ENCODE peak calls at places on chromosomes 16 and 17, in seven cellular contexts. H, G, I, W, R, X and E are unnamed samples. For H3K9me3, the result is how much of the 10 kb centered on the place peaks cover.

GRCh38 chr16:15640966-15641365 is 2.0 kb downstream of the MARF1 start:
- DNase-seq in G (no peak), W (no peak), I (no peak), X (no peak), R (no peak), H (no peak), E (no peak)

GRCh38 chr17:61126476-61127240 is 273.0 kb upstream of the TBX2 start:
- DNase-seq in W (no peak), I (no peak), X (peak), G (no peak), R (no peak), H (no peak), E (no peak)

GRCh38 chr17:77708049-77708448 is 250.5 kb upstream of the TNRC6C start:
- DNase-seq in H (no peak), I (no peak), W (no peak), X (no peak), R (no peak), G (no peak), E (no peak)

GRCh38 chr17:62650587-62650986 is 23.1 kb downstream of the MRC2 start:
- DNase-seq in I (peak), G (no peak), R (no peak), X (no peak), W (no peak), H (no peak), E (no peak)

GRCh38 chr17:62964506-62964905 is 1.5 kb upstream of the TANC2 start:
- DNase-seq in I (no peak), R (no peak), W (no peak), X (no peak), G (no peak), H (no peak), E (no peak)

GRCh38 chr16:3032624-3033023 is 4.1 kb downstream of the BICDL2 start:
- DNase-seq in G (no peak), X (no peak), H (no peak), I (no peak), W (no peak), R (no peak), E (no peak)

GRCh38 chr17:29572691-29573557 is 4.4 kb downstream of the TP53I13 start:
- DNase-seq in X (peak), H (no peak), G (peak), W (peak), I (peak), R (peak), E (no peak)

GRCh38 chr17:43327421-43327820 is 71.4 kb upstream of the ARL4D start:
- DNase-seq in X (no peak), W (no peak), H (peak), G (no peak), R (peak), I (no peak), E (no peak)

GRCh38 chr16:75789237-75789636 is 62.9 kb upstream of the CPHXL start:
- DNase-seq in X (peak), R (peak), G (no peak), H (peak), I (no peak), W (peak), E (no peak)

GRCh38 chr16:25838724-25839186 is 147.0 kb downstream of the HS3ST4 start:
- DNase-seq in X (peak), G (no peak), H (peak), I (no peak), R (peak), W (peak), E (no peak)

GRCh38 chr17:83010323-83011200 is 68.8 kb upstream of the METRNL start:
- DNase-seq in G (no peak), H (peak), W (no peak), I (no peak), X (peak), R (no peak), E (peak)

GRCh38 chr17:13204607-13205237 is 186.9 kb upstream of the ELAC2 start:
- DNase-seq in X (no peak), I (no peak), G (no peak), R (no peak), W (no peak), H (peak), E (no peak)

GRCh38 chr16:10992797-10993196 is 48.4 kb downstream of the CLEC16A start:
- DNase-seq in H (peak), R (peak), I (no peak), G (no peak), X (peak), W (peak), E (peak)

GRCh38 chr16:29290631-29291247 is 115.8 kb downstream of the NPIPB11 start:
- DNase-seq in H (peak), I (peak), X (peak), W (peak), R (peak), G (peak), E (peak)

GRCh38 chr16:84423416-84423837 is 55.1 kb downstream of the ATP2C2 start:
- DNase-seq in R (peak), X (peak), H (peak), I (no peak), G (no peak), W (peak), E (no peak)

GRCh38 chr17:39972271-39972670 is 8.3 kb upstream of the PSMD3 start:
- DNase-seq in I (no peak), X (no peak), W (no peak), H (no peak), R (no peak), G (no peak), E (no peak)

GRCh38 chr16:23148513-23149266 is 562 bp downstream of the USP31 start:
- DNase-seq in X (peak), H (no peak), I (peak), G (peak), W (peak), R (peak), E (peak)

GRCh38 chr17:9424071-9424640 is 151.5 kb downstream of the STX8 start:
- DNase-seq in R (no peak), I (no peak), X (no peak), G (no peak), H (no peak), W (no peak), E (no peak)

GRCh38 chr17:44655983-44656700 is at the start of gene MEIOC:
- DNase-seq in R (peak), G (no peak), W (no peak), X (no peak), I (no peak), H (no peak), E (no peak)

DNA sequence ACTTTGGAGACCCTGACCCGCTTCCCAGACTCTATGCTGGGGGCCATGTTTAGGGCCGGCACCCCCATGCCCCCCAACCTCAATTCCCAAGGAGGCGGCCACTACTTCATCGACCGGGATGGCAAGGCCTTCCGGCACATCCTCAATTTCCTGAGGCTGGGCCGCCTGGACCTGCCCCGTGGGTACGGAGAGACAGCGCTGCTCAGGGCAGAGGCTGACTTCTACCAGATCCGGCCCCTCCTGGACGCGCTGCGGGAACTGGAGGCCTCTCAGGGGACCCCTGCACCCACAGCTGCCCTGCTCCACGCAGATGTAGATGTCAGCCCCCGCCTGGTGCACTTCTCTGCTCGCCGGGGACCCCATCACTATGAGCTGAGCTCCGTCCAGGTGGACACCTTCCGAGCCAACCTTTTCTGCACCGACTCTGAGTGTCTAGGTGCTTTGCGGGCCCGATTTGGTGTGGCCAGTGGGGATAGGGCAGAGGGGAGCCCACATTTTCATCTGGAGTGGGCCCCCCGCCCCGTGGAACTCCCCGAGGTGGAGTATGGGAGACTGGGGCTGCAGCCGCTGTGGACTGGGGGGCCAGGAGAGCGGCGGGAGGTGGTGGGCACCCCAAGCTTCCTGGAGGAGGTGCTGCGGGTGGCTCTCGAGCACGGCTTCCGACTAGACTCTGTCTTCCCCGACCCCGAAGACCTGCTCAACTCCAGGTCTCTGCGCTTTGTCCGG is 1.1 kb downstream of the KCTD11 start:
- DNase-seq in R (no peak), I (peak), W (no peak), H (no peak), G (no peak), X (no peak), E (no peak)
- H3K4me3 ChIP-seq in R (peak), I (peak), W (peak), H (peak), G (peak), X (peak), E (peak)

GRCh38 chr16:35149550-35149949 is 1690.1 kb downstream of the TP53TG3F start:
- DNase-seq in G (peak), X (no peak), W (no peak), H (no peak), I (no peak), R (no peak), E (no peak)
- H3K9me3 ChIP-seq in G (half or more), X (under half), W (half or more), H (under half), I (under half), R (under half), E (under half)

DNA sequence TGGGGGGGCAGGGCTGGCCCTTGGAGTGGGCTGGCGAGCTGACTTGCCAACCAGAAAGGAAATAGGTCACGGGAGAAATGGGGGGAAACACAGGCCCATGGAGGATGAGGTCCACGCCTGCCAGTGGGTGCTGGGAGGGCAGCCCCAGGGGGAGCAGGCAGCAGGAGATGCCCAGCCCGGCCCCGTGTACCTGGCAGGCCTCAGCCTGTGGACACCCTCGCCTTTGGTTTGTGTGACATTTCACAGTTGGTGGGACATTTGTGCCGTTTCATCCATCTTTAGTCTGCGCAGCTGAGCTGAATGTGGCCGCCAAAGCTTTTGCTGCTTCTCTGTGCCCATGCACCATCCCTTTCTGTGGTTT is 193.4 kb downstream of the RPTOR start:
- DNase-seq in G (no peak), X (no peak), H (no peak), I (no peak), W (no peak), R (no peak), E (no peak)
- H3K4me3 ChIP-seq in G (no peak), X (no peak), H (no peak), I (no peak), W (no peak), R (no peak), E (no peak)

DNA sequence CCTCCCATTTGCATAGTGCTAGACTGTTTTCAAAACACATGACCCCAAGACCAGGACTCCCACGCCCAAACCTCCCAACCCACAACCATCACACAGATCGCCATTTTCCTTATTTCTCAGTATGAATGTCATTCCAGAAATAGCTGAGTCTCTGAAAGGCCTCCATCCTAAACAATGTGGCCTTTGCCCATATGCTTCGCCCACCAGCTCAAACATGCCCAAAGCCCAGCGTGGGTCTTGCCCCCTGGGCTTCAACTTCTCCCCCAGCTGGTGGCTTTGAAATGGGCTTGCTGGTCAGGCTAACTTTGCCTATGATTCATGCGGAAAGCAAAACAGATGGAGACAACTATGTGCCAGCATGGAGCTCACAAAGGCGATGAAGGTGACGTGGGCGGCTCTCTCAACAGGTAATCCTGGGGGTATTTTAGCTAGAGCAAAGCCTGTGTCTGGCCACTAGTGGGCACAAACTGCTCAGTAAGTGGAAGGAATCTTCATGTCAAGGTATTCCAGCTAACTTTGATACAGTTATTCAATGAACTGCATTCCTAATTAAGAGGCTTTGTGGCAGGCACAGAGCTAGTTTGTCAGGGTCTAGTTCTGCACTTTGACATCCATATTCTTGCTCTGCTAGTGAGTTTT is 17.1 kb downstream of the PMP22 start:
- DNase-seq in W (no peak), G (peak), X (no peak), R (no peak), H (peak), I (no peak), E (no peak)
- H3K9me3 ChIP-seq in W (under half), G (under half), X (under half), R (under half), H (under half), I (under half), E (under half)

GRCh38 chr17:36938566-36939058 is 1.3 kb downstream of the LHX1 start:
- DNase-seq in X (no peak), H (no peak), I (no peak), G (no peak), R (no peak), W (no peak), E (no peak)

GRCh38 chr17:36939944-36940312 is 2.7 kb downstream of the LHX1 start:
- DNase-seq in X (no peak), I (no peak), R (no peak), G (no peak), H (no peak), W (no peak), E (no peak)

GRCh38 chr17:36940313-36941264 is 3.3 kb downstream of the LHX1 start:
- DNase-seq in I (no peak), R (no peak), H (no peak), W (no peak), X (no peak), G (no peak), E (no peak)

GRCh38 chr17:36937961-36938565 is 788 bp downstream of the LHX1 start:
- DNase-seq in G (no peak), R (peak), H (peak), I (no peak), X (peak), W (no peak), E (no peak)

GRCh38 chr17:36939059-36939943 is 2.0 kb downstream of the LHX1 start:
- DNase-seq in X (no peak), I (no peak), G (no peak), W (no peak), R (no peak), H (no peak), E (no peak)
- H3K4me3 ChIP-seq in X (no peak), I (no peak), G (no peak), W (no peak), R (peak), H (no peak), E (no peak)

GRCh38 chr17:75553553-75554110 is 28.1 kb downstream of the LLGL2 start:
- DNase-seq in G (no peak), H (no peak), W (no peak), X (peak), R (no peak), I (no peak), E (no peak)
- H3K9me3 ChIP-seq in G (under half), H (under half), W (under half), X (under half), R (under half), I (under half), E (under half)